ENCODE peak calls at places on chromosomes 3 and 15, in six cellular contexts. One of them, this sample, is unnamed.

GRCh38 chr3:194856296-194856695 is 170.6 kb downstream of the FAM43A start:
- DNase-seq in GM04504: no peak
- DNase-seq in activated T-helper 1 cell treated with anti-CD3 and anti-CD28 coated beads, Interleukin-2, amount 50 U/mL, for 16 hours: no peak
- DNase-seq in activated effector memory CD4-positive, alpha-beta T cell treated with Interleukin-2 at 50 U/mL for 16 hours: no peak
- DNase-seq in psoas muscle: peak
- DNase-seq in T-helper 2 cell: no peak
- DNase-seq in this sample: no peak

GRCh38 chr3:51777985-51778384 is 1.1 kb downstream of the IQCF6 start:
- DNase-seq in activated T-helper 1 cell treated with anti-CD3 and anti-CD28 coated beads, Interleukin-2, amount 50 U/mL, for 16 hours: no peak
- DNase-seq in T-helper 2 cell: no peak
- DNase-seq in psoas muscle: peak
- DNase-seq in GM04504: no peak
- DNase-seq in activated effector memory CD4-positive, alpha-beta T cell treated with Interleukin-2 at 50 U/mL for 16 hours: no peak
- DNase-seq in this sample: no peak

GRCh38 chr15:31476411-31476810 is 149.8 kb downstream of the KLF13 start:
- DNase-seq in T-helper 2 cell: no peak
- DNase-seq in psoas muscle: no peak
- DNase-seq in activated effector memory CD4-positive, alpha-beta T cell treated with Interleukin-2 at 50 U/mL for 16 hours: no peak
- DNase-seq in activated T-helper 1 cell treated with anti-CD3 and anti-CD28 coated beads, Interleukin-2, amount 50 U/mL, for 16 hours: no peak
- DNase-seq in GM04504: no peak
- DNase-seq in this sample: no peak

GRCh38 chr15:40593588-40594428 is at the start of gene KNL1:
- DNase-seq in activated T-helper 1 cell treated with anti-CD3 and anti-CD28 coated beads, Interleukin-2, amount 50 U/mL, for 16 hours: peak
- DNase-seq in activated effector memory CD4-positive, alpha-beta T cell treated with Interleukin-2 at 50 U/mL for 16 hours: peak
- DNase-seq in psoas muscle: peak
- DNase-seq in T-helper 2 cell: peak
- DNase-seq in GM04504: peak
- DNase-seq in this sample: peak

GRCh38 chr15:60580650-60581415 is 101.9 kb upstream of the ICE2 start:
- DNase-seq in activated effector memory CD4-positive, alpha-beta T cell treated with Interleukin-2 at 50 U/mL for 16 hours: no peak
- DNase-seq in psoas muscle: no peak
- DNase-seq in T-helper 2 cell: peak
- DNase-seq in activated T-helper 1 cell treated with anti-CD3 and anti-CD28 coated beads, Interleukin-2, amount 50 U/mL, for 16 hours: no peak
- DNase-seq in GM04504: no peak
- DNase-seq in this sample: no peak

GRCh38 chr3:19474169-19474568 is 325.9 kb downstream of the KCNH8 start:
- DNase-seq in activated effector memory CD4-positive, alpha-beta T cell treated with Interleukin-2 at 50 U/mL for 16 hours: no peak
- DNase-seq in psoas muscle: no peak
- DNase-seq in GM04504: no peak
- DNase-seq in activated T-helper 1 cell treated with anti-CD3 and anti-CD28 coated beads, Interleukin-2, amount 50 U/mL, for 16 hours: no peak
- DNase-seq in T-helper 2 cell: no peak
- DNase-seq in this sample: no peak

GRCh38 chr3:14297305-14297704 is 105.1 kb upstream of the SLC6A6 start:
- DNase-seq in psoas muscle: no peak
- DNase-seq in T-helper 2 cell: no peak
- DNase-seq in activated T-helper 1 cell treated with anti-CD3 and anti-CD28 coated beads, Interleukin-2, amount 50 U/mL, for 16 hours: no peak
- DNase-seq in GM04504: no peak
- DNase-seq in activated effector memory CD4-positive, alpha-beta T cell treated with Interleukin-2 at 50 U/mL for 16 hours: no peak
- DNase-seq in this sample: no peak

GRCh38 chr3:42712716-42713372 is 10.2 kb upstream of the HHATL start:
- DNase-seq in psoas muscle: no peak
- DNase-seq in GM04504: no peak
- DNase-seq in activated effector memory CD4-positive, alpha-beta T cell treated with Interleukin-2 at 50 U/mL for 16 hours: no peak
- DNase-seq in activated T-helper 1 cell treated with anti-CD3 and anti-CD28 coated beads, Interleukin-2, amount 50 U/mL, for 16 hours: no peak
- DNase-seq in T-helper 2 cell: no peak
- DNase-seq in this sample: no peak

GRCh38 chr3:130609580-130609979 is 92.6 kb downstream of the COL6A6 start:
- DNase-seq in T-helper 2 cell: no peak
- DNase-seq in GM04504: no peak
- DNase-seq in activated effector memory CD4-positive, alpha-beta T cell treated with Interleukin-2 at 50 U/mL for 16 hours: no peak
- DNase-seq in activated T-helper 1 cell treated with anti-CD3 and anti-CD28 coated beads, Interleukin-2, amount 50 U/mL, for 16 hours: no peak
- DNase-seq in psoas muscle: no peak
- DNase-seq in this sample: no peak

GRCh38 chr3:177196473-177197040 is 725 bp downstream of the TBL1XR1 start:
- DNase-seq in GM04504: no peak
- DNase-seq in psoas muscle: no peak
- DNase-seq in T-helper 2 cell: peak
- DNase-seq in activated effector memory CD4-positive, alpha-beta T cell treated with Interleukin-2 at 50 U/mL for 16 hours: peak
- DNase-seq in activated T-helper 1 cell treated with anti-CD3 and anti-CD28 coated beads, Interleukin-2, amount 50 U/mL, for 16 hours: peak
- DNase-seq in this sample: no peak

GRCh38 chr15:84001655-84002054 is 233.9 kb upstream of the GOLGA6L4 start:
- DNase-seq in GM04504: no peak
- DNase-seq in psoas muscle: no peak
- DNase-seq in activated effector memory CD4-positive, alpha-beta T cell treated with Interleukin-2 at 50 U/mL for 16 hours: no peak
- DNase-seq in T-helper 2 cell: no peak
- DNase-seq in activated T-helper 1 cell treated with anti-CD3 and anti-CD28 coated beads, Interleukin-2, amount 50 U/mL, for 16 hours: no peak
- DNase-seq in this sample: no peak

GRCh38 chr15:49225572-49226281 is 55.7 kb downstream of the GALK2 start:
- DNase-seq in activated T-helper 1 cell treated with anti-CD3 and anti-CD28 coated beads, Interleukin-2, amount 50 U/mL, for 16 hours: no peak
- DNase-seq in psoas muscle: no peak
- DNase-seq in T-helper 2 cell: no peak
- DNase-seq in activated effector memory CD4-positive, alpha-beta T cell treated with Interleukin-2 at 50 U/mL for 16 hours: no peak
- DNase-seq in GM04504: no peak
- DNase-seq in this sample: no peak

This sample was measured in skeletal muscle cell.